ENCODE peak calls at places on chromosomes 13 and 19, in five cellular contexts. D is mammary epithelial cell, C is AG09309, M is hepatocyte, Y is neuronal stem cell. B is an unnamed sample.

GRCh38 chr13:99383511-99383921 is 76.3 kb upstream of the GPR183 start:
- DNase-seq in D (no peak), Y (no peak), C (no peak), M (no peak), B (no peak)

GRCh38 chr13:78881054-78881453 is 222.1 kb upstream of the OBI1 start:
- DNase-seq in M (no peak), C (no peak), D (no peak), Y (no peak), B (no peak)

GRCh38 chr19:18604820-18605159 is 1.8 kb downstream of the CRLF1 start:
- DNase-seq in C (no peak), M (no peak), D (no peak), Y (no peak), B (no peak)

GRCh38 chr19:1449467-1450442 is at the start of gene APC2:
- DNase-seq in Y (peak), M (peak), C (no peak), D (no peak), B (no peak)

GRCh38 chr13:27487776-27488175 is 37.4 kb upstream of the MTIF3 start:
- DNase-seq in Y (no peak), D (no peak), M (no peak), C (no peak), B (no peak)

GRCh38 chr13:74067818-74068217 is 66.4 kb downstream of the KLF12 start:
- DNase-seq in Y (no peak), C (no peak), D (peak), M (no peak), B (no peak)

GRCh38 chr13:99203601-99204579 is 3.2 kb downstream of the UBAC2 start:
- DNase-seq in D (no peak), Y (no peak), M (no peak), C (no peak), B (no peak)

GRCh38 chr19:21498651-21499050 is 6.8 kb upstream of the ZNF429 start:
- DNase-seq in D (no peak), Y (no peak), M (no peak), C (no peak), B (no peak)

GRCh38 chr19:3186377-3186688 is 603 bp downstream of the NCLN start:
- DNase-seq in M (peak), C (no peak), D (peak), Y (no peak), B (no peak)

GRCh38 chr19:35213678-35214632 is 14.6 kb downstream of the FAM187B start:
- DNase-seq in M (peak), C (peak), D (peak), Y (no peak), B (peak)

GRCh38 chr19:21462540-21462939 is 42.9 kb upstream of the ZNF429 start:
- DNase-seq in M (no peak), C (no peak), Y (no peak), D (no peak), B (no peak)

GRCh38 chr13:48216204-48216711 is 16.7 kb upstream of the ITM2B start:
- DNase-seq in C (no peak), M (no peak), D (no peak), Y (no peak), B (no peak)

GRCh38 chr13:37666036-37666435 is 67.5 kb upstream of the POSTN start:
- DNase-seq in C (no peak), Y (no peak), M (no peak), D (no peak), B (no peak)

GRCh38 chr13:102309110-102309509 is 92.7 kb downstream of the FGF14 start:
- DNase-seq in Y (no peak), D (no peak), M (no peak), C (no peak), B (no peak)

GRCh38 chr19:51366999-51367564 is 894 bp upstream of the ETFB start:
- DNase-seq in D (no peak), Y (no peak), M (peak), C (no peak), B (no peak)

GRCh38 chr19:336067-336614 is 8.5 kb downstream of the MIER2 start:
- DNase-seq in M (no peak), D (no peak), C (no peak), Y (no peak), B (no peak)

GRCh38 chr19:40411958-40412499 is 1.1 kb downstream of the PRX start:
- DNase-seq in D (no peak), M (no peak), Y (no peak), C (no peak), B (no peak)

GRCh38 chr19:51690359-51691121 is 2.6 kb upstream of the SPACA6 start:
- DNase-seq in C (no peak), M (peak), D (peak), Y (peak), B (no peak)

GRCh38 chr19:46603195-46603637 is 2.1 kb downstream of the CALM3 start:
- DNase-seq in D (no peak), M (peak), C (no peak), Y (no peak), B (no peak)

GRCh38 chr19:57348136-57348535 is 2.9 kb upstream of the ZNF304 start:
- DNase-seq in Y (no peak), C (peak), D (peak), M (no peak), B (no peak)

GRCh38 chr19:1122972-1123363 is 19.2 kb downstream of the GPX4 start:
- DNase-seq in Y (peak), D (peak), M (peak), C (no peak), B (no peak)

GRCh38 chr13:30844548-30845296 is 61.3 kb upstream of the MEDAG start:
- DNase-seq in C (no peak), D (no peak), Y (no peak), M (no peak), B (no peak)

GRCh38 chr19:57708641-57709354 is at the start of gene ZNF154:
- DNase-seq in Y (peak), M (peak), C (no peak), D (no peak), B (peak)

GRCh38 chr19:46180701-46181385 is 32.8 kb downstream of the IGFL2 start:
- DNase-seq in C (no peak), M (no peak), D (peak), Y (no peak), B (peak)

GRCh38 chr19:10920288-10920655 is 8.2 kb downstream of the YIPF2 start:
- DNase-seq in C (no peak), M (no peak), D (no peak), Y (no peak), B (no peak)

GRCh38 chr13:112661291-112661690 is 28.5 kb upstream of the ATP11A start:
- DNase-seq in C (no peak), Y (no peak), D (no peak), M (no peak), B (no peak)

GRCh38 chr13:112655898-112656297 is 33.9 kb upstream of the ATP11A start:
- DNase-seq in Y (no peak), C (no peak), D (no peak), M (no peak), B (no peak)

GRCh38 chr13:112658807-112659206 is 31.0 kb upstream of the ATP11A start:
- DNase-seq in C (no peak), D (no peak), Y (no peak), M (no peak), B (no peak)

GRCh38 chr13:112653821-112654220 is 36.0 kb upstream of the ATP11A start:
- DNase-seq in C (no peak), D (no peak), Y (no peak), M (no peak), B (no peak)

GRCh38 chr13:112657850-112658445 is 31.9 kb upstream of the ATP11A start:
- DNase-seq in M (peak), Y (no peak), C (peak), D (peak), B (peak)
- H3K4me3 ChIP-seq in M (no peak), Y (no peak), C (no peak), D (no peak), B (no peak)

GRCh38 chr19:8335343-8336071 is 7.6 kb downstream of the KANK3 start:
- DNase-seq in M (no peak), C (no peak), Y (no peak), D (no peak), B (no peak)
- H3K4me3 ChIP-seq in M (no peak), C (no peak), Y (peak), D (no peak), B (no peak)

GRCh38 chr13:113207890-113208423 is 512 bp downstream of the PCID2 start:
- DNase-seq in C (no peak), Y (peak), M (peak), D (peak), B (no peak)

GRCh38 chr13:113209880-113210421 is 538 bp downstream of the CUL4A start:
- DNase-seq in D (peak), Y (peak), C (no peak), M (peak), B (no peak)

GRCh38 chr13:113209336-113209879 is at the start of gene CUL4A:
- DNase-seq in Y (peak), M (peak), C (no peak), D (peak), B (no peak)

GRCh38 chr13:113210834-113211233 is 1.4 kb downstream of the CUL4A start:
- DNase-seq in M (no peak), C (no peak), Y (no peak), D (no peak), B (no peak)

DNA sequence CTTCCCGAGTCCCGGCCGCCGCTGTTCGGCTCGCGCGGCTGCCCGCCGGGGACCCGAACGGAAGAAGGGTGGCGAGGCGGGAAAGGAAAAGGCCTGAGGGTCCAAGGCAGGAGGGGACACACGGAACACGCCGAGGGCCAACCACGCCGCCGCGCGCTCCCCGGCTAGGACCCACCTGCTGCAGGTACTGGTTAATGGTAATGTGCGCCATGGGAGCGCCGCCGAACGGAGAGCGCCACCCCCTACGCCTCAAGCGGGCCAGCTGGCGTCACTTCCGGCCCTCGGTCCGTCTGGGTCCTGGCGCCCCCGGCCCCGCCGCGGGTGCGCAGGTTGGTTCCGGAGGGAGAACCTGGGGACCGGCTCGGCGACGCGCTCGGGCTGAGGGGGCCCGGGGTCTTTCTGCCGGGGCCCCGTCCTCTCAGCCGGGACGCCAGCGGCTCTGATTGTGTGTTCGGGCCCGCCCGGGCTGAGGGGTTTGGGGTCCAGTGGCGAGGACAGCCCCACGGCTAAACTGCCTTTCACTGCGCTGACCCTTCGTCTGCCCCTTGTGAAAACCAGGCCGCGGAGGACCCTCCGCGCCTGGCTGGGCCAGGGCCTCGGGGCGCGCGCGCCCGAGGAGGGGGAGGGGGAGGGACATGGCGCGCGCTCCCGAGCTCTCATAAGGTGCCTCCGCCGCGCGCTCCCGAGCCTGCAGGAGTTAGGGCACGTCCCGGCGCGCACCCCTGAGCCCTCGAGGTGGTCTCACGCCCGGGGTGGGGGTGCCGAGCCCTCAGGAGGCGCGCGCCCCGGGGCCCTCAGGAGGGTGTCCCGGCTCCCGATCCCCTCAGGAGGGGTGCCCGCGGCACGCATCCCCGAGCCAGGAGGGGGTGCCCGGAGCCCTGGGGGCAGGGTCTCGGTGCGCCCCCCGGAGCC is at the start of gene PCID2:
- DNase-seq in Y (peak), M (peak), D (peak), C (peak), B (no peak)
- H3K4me3 ChIP-seq in Y (peak), M (peak), D (peak), C (peak), B (peak)

GRCh38 chr19:14089662-14090508 is 666 bp downstream of the SAMD1 start:
- DNase-seq in D (peak), C (no peak), M (peak), Y (peak), B (no peak)
- H3K4me3 ChIP-seq in D (peak), C (peak), M (peak), Y (peak), B (peak)

DNA sequence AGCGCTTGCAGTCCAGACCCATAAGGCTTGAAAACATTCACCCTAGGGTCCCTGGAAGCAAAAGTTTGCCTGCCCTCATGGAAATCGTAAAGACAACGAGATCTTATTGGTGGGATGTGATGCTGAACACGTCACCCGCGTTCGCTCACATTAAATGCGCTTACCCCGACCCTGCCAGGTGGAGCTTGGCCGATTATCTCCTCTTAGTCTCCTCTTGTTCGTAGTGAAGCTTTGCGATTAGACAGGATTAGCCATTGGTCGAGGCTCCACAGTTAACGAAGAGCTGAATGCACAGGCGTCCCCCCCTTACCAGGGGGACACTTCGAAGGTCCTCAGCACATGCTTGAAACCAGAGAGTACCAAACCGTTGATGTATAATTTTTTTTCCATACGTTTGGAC is 16.0 kb upstream of the KDM4B start:
- DNase-seq in C (no peak), Y (no peak), M (no peak), D (no peak), B (no peak)
- H3K4me3 ChIP-seq in C (no peak), Y (no peak), M (no peak), D (no peak), B (no peak)

GRCh38 chr19:48496959-48497727 is 14.5 kb downstream of the LMTK3 start:
- DNase-seq in D (no peak), Y (no peak), M (no peak), C (no peak), B (no peak)
- H3K4me3 ChIP-seq in D (no peak), Y (no peak), M (no peak), C (no peak), B (no peak)

GRCh38 chr13:19961484-19961883 is 3.0 kb downstream of the ZMYM2 start:
- DNase-seq in D (no peak), C (no peak), Y (no peak), M (no peak), B (no peak)
- H3K4me3 ChIP-seq in D (no peak), C (no peak), Y (no peak), M (peak), B (no peak)

GRCh38 chr13:23889598-23890224 is 511 bp upstream of the MIPEP start:
- DNase-seq in Y (peak), C (no peak), M (no peak), D (no peak), B (no peak)
- H3K4me3 ChIP-seq in Y (peak), C (peak), M (peak), D (peak), B (peak)

GRCh38 chr19:24002256-24002945 is 84.6 kb upstream of the ZNF254 start:
- DNase-seq in Y (no peak), C (no peak), M (no peak), D (no peak), B (no peak)

GRCh38 chr19:23998568-23998967 is 83.9 kb downstream of the ZNF726 start:
- DNase-seq in D (no peak), M (no peak), C (no peak), Y (no peak), B (no peak)

GRCh38 chr19:23996549-23996948 is 81.9 kb downstream of the ZNF726 start:
- DNase-seq in C (no peak), Y (no peak), D (no peak), M (no peak), B (no peak)

GRCh38 chr19:24000656-24001055 is 86.0 kb downstream of the ZNF726 start:
- DNase-seq in M (no peak), Y (no peak), D (peak), C (no peak), B (no peak)

GRCh38 chr19:23999821-24000610 is 85.3 kb downstream of the ZNF726 start:
- DNase-seq in D (peak), C (no peak), M (no peak), Y (no peak), B (no peak)
- H3K4me3 ChIP-seq in D (no peak), C (no peak), M (no peak), Y (no peak), B (no peak)

B was measured in HFF-Myc.